ENCODE peak calls at places on chromosomes 16 and 17, in five cellular contexts. C, O, N, Q and U are unnamed samples.
A peak's percentile ranks its signal among the peaks of the same experiment; 100 is the strongest.

GRCh38 chr16:57446530-57447141 is 549 bp downstream of the CIAPIN1 start:
- DNase-seq in C (peak; percentile 31), N (no peak), O (no peak), Q (peak; percentile 34), U (no peak)

GRCh38 chr17:15918661-15919259 is 26.2 kb upstream of the ADORA2B start:
- DNase-seq in Q (no peak), O (no peak), C (peak; percentile 48), N (no peak), U (no peak)

GRCh38 chr16:12434567-12434966 is 369.1 kb downstream of the CPPED1 start:
- DNase-seq in O (no peak), N (no peak), Q (no peak), C (no peak), U (no peak)

GRCh38 chr17:2730764-2731353 is 18.6 kb downstream of the CCDC92B start:
- DNase-seq in C (no peak), Q (no peak), O (no peak), N (no peak), U (no peak)

GRCh38 chr16:19542138-19542821 is 13.2 kb upstream of the VPS35L start:
- DNase-seq in N (no peak), Q (no peak), O (no peak), C (no peak), U (no peak)

GRCh38 chr17:49598918-49599317 is 23.2 kb downstream of the NXPH3 start:
- DNase-seq in C (no peak), O (no peak), Q (no peak), N (no peak), U (no peak)

GRCh38 chr16:58360041-58360634 is 32.1 kb upstream of the GINS3 start:
- DNase-seq in O (no peak), Q (no peak), C (no peak), N (no peak), U (no peak)

GRCh38 chr16:47081113-47081512 is 62.6 kb downstream of the NETO2 start:
- DNase-seq in N (no peak), O (no peak), Q (no peak), C (no peak), U (no peak)

GRCh38 chr17:55437165-55437605 is 15.6 kb upstream of the MMD start:
- DNase-seq in Q (peak; percentile 98), C (no peak), N (no peak), O (no peak), U (no peak)

GRCh38 chr17:20825539-20825938 is 217.3 kb downstream of the USP22 start:
- DNase-seq in C (no peak), Q (no peak), N (no peak), O (no peak), U (no peak)

DNA sequence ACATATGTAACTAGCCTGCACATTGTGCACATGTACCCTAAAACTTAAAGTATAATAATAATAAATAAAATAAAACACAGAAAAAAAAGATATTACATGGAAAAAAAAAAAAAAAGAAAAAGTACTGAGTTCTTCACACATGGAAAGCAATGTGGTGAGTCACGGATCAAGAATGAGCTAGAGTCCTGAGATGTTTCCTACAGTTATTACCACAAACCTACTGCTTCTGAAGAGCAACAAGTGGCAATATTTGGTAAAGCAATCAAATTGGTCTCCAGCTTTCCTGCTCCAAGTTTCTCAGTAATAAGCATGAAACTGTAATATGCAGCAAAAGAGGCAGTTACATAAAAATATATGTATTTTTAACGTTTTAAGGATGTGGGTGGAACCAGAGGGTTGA is 223.3 kb upstream of the SALL1 start:
- DNase-seq in N (no peak), Q (peak; percentile 28), O (no peak), C (no peak), U (peak; percentile 73)
- TF ChIP-seq CTCF in N (no peak), Q (no peak), O (no peak), C (no peak), U (no peak)

DNA sequence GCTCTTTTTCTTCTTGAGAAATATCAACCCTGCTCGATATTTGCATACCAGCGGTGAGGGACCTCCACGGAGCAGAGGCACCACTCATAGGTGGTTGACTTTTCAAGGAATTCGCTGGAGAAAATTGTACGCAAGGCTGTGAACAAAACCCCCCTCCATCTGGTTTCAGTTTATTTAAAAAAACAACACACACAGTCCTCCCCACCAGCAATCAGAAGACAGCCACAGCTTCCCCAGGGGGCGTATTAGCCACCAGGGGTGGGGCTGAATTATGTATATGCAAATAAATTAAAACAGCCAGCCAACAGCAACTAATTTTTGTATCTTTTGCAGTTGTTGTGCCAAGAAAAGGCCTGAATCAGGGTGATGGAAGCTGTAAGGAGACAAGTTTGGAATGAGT is 5.9 kb upstream of the HSD11B2 start:
- DNase-seq in N (no peak), O (no peak), C (no peak), Q (no peak), U (no peak)
- TF ChIP-seq CTCF in N (no peak), O (no peak), C (no peak), Q (no peak), U (no peak)

GRCh38 chr16:83781-84615 is 6.0 kb downstream of the MPG start:
- DNase-seq in C (no peak), Q (no peak), N (no peak), O (no peak), U (no peak)
- TF ChIP-seq CTCF in C (no peak), Q (no peak), N (no peak), O (no peak), U (no peak)

DNA sequence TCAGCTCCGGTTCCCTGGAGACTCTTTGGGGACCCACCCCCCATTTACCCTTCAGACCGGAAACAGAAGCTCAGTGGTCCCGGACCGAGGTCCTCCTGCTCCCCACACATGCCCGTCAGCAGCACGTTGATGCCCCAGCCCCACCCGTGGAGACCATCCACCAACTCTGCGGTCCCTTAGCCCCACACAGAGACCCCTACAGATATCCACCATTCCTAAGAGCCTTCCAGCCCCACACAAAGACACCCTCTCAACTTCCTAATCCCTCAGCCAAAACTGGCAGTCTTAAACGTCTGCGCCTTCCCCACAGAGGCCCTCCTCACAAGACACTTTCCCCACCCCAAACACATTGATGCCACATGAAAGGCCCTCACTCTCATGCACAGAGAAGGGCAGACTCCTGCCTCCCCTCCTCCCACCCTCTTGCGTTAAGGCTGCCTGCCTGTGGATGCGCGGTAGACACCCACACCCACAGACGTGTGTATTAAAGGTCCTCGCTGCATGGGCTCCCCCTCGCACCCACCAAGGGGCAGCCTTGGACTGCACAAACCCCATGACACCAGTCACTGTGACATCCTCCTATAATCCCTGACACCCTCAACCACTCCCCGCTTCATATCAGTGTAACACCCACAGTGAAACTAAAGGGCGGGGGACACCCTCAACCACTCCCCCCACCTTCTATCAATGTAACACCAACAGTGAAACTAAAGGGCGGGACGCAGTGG is 58.2 kb upstream of the RPH3AL start:
- DNase-seq in O (no peak), N (no peak), Q (peak; percentile 48), C (peak; percentile 30), U (peak; percentile 2)
- TF ChIP-seq CTCF in O (no peak), N (no peak), Q (no peak), C (peak; percentile 12), U (peak; percentile 19)

GRCh38 chr16:82630688-82631087 is 3.9 kb downstream of the CDH13 start:
- DNase-seq in Q (no peak), N (no peak), O (no peak), C (no peak), U (no peak)
- TF ChIP-seq CTCF in Q (peak; percentile 32), N (no peak), O (no peak), C (peak; percentile 29), U (peak; percentile 22)

DNA sequence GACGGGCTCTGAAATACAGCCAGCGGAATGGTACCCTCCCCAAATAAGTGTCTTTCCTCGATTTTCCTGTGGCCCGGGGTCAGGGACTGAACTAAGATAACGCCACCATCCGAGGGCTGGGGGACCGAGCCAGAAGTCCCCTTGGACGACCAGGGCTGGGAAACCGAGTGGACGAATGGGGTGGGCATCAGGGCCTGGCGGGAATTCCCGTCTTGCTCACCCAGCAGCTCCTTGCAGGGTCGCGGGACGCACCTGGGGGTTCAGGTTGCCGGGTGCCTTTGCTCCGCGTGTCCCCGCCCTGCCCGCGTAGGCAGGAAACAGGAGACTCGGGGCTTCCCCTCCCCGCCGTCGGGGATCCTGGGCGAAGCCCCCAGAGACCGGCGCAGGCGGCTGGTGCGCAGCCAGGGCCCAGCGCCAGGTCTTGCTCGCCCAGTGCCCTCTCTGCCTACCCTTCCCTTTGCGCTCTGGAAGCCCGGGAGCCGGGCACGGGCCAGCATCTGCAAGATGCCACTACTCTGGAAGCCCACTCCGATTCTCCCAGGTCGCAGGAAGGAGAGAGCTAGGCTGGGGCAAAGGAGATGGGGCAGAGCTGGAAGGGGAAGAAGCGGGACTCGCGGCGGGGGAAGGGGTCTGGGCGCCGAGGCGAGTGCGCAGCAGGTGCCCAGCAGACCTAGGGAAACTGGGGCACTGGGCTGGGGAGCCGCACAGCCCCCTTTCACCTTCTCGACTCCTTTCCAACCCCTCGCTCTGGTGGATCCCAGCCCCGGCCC is 729 bp upstream of the GRIN2C start:
- DNase-seq in Q (peak; percentile 32), N (no peak), O (no peak), C (no peak), U (no peak)
- TF ChIP-seq CTCF in Q (no peak), N (no peak), O (no peak), C (no peak), U (no peak)

GRCh38 chr16:84144301-84144858 is 597 bp downstream of the HSDL1 start:
- DNase-seq in C (peak; percentile 33), N (peak; percentile 19), O (no peak), Q (peak; percentile 35), U (no peak)
- TF ChIP-seq CTCF in C (no peak), N (no peak), O (no peak), Q (peak; percentile 34), U (no peak)

GRCh38 chr17:4936436-4936835 is 3.4 kb downstream of the SLC25A11 start:
- DNase-seq in C (no peak), Q (no peak), N (no peak), O (no peak), U (no peak)
- TF ChIP-seq CTCF in C (no peak), Q (no peak), N (no peak), O (no peak), U (no peak)

GRCh38 chr17:34638526-34639260 is 59.3 kb downstream of the TMEM132E start:
- DNase-seq in N (no peak), C (no peak), O (no peak), Q (no peak), U (no peak)
- TF ChIP-seq CTCF in N (no peak), C (no peak), O (no peak), Q (peak; percentile 17), U (no peak)